ENCODE peak calls at places on chromosomes 12 and 14, in five cellular contexts. N, M, A, J and W are unnamed samples.

GRCh38 chr12:101793401-101793800 is 37.4 kb downstream of the GNPTAB start:
- DNase-seq in M (no peak), N (peak), A (peak), J (no peak), W (no peak)

GRCh38 chr12:79844693-79845092 is 90.2 kb downstream of the PPP1R12A start:
- DNase-seq in J (no peak), A (peak), N (peak), M (no peak), W (no peak)

GRCh38 chr14:41280745-41281144 is 325.9 kb upstream of the LRFN5 start:
- DNase-seq in M (no peak), N (no peak), J (peak), A (peak), W (no peak)

GRCh38 chr14:105325716-105326567 is 11.4 kb downstream of the PACS2 start:
- DNase-seq in M (no peak), J (no peak), N (no peak), A (no peak), W (no peak)

GRCh38 chr12:131586761-131587160 is 124.1 kb upstream of the SFSWAP start:
- DNase-seq in A (no peak), M (no peak), J (no peak), N (no peak), W (no peak)

GRCh38 chr12:66354291-66354690 is 52.0 kb downstream of the HELB start:
- DNase-seq in A (no peak), N (no peak), M (no peak), J (no peak), W (no peak)

GRCh38 chr14:92719890-92720323 is 28.5 kb downstream of the LGMN start:
- DNase-seq in A (no peak), J (no peak), N (no peak), M (no peak), W (no peak)

GRCh38 chr14:103512701-103513611 is 9.7 kb downstream of the CKB start:
- DNase-seq in A (peak), M (no peak), J (no peak), N (peak), W (peak)

GRCh38 chr14:75428230-75429104 is 645 bp downstream of the JDP2 start:
- DNase-seq in A (no peak), M (no peak), N (peak), J (no peak), W (no peak)

GRCh38 chr14:103693514-103693913 is 21.7 kb downstream of the XRCC3 start:
- DNase-seq in A (no peak), N (no peak), M (no peak), J (no peak), W (no peak)

GRCh38 chr14:25250516-25250915 is 200.6 kb upstream of the STXBP6 start:
- DNase-seq in A (no peak), N (no peak), J (no peak), M (no peak), W (no peak)

GRCh38 chr14:74402264-74403251 is 23.5 kb downstream of the SYNDIG1L start:
- DNase-seq in A (no peak), M (no peak), N (no peak), J (no peak), W (no peak)

GRCh38 chr14:41785696-41786095 is 179.0 kb downstream of the LRFN5 start:
- DNase-seq in J (peak), A (no peak), N (no peak), M (no peak), W (no peak)

GRCh38 chr14:23577710-23578392 is 739 bp downstream of the JPH4 start:
- DNase-seq in N (peak), J (peak), A (no peak), M (no peak), W (no peak)

GRCh38 chr12:53049582-53050318 is at the start of gene TNS2:
- DNase-seq in A (peak), N (peak), M (peak), J (peak), W (no peak)

GRCh38 chr14:35340616-35341453 is 48.7 kb downstream of the PSMA6 start:
- DNase-seq in N (no peak), J (no peak), M (no peak), A (no peak), W (no peak)

GRCh38 chr12:124684971-124685688 is 117.7 kb upstream of the NCOR2 start:
- DNase-seq in M (no peak), A (peak), N (peak), J (no peak), W (peak)

GRCh38 chr14:54686871-54687749 is 120.2 kb downstream of the SAMD4A start:
- DNase-seq in N (no peak), J (no peak), M (no peak), A (no peak), W (no peak)

GRCh38 chr12:102769323-102769916 is 147.6 kb downstream of the PAH start:
- DNase-seq in N (peak), J (peak), M (peak), A (peak), W (peak)

GRCh38 chr14:49970474-49971147 is 77.7 kb downstream of the ARF6 start:
- DNase-seq in A (no peak), N (no peak), M (no peak), J (no peak), W (peak)

GRCh38 chr14:76742961-76743360 is 18.3 kb upstream of the VASH1 start:
- DNase-seq in M (no peak), J (no peak), N (no peak), A (no peak), W (no peak)

GRCh38 chr12:124831590-124831989 is 32.1 kb downstream of the SCARB1 start:
- DNase-seq in N (no peak), J (no peak), A (no peak), M (no peak), W (no peak)

GRCh38 chr14:79178719-79179118 is 1008.5 kb downstream of the NRXN3 start:
- DNase-seq in N (no peak), M (no peak), J (no peak), A (no peak), W (no peak)

GRCh38 chr12:50597200-50598195 is 92.7 kb downstream of the DIP2B start:
- DNase-seq in J (no peak), N (peak), A (peak), M (peak), W (peak)

GRCh38 chr12:50614167-50614762 is 109.5 kb downstream of the DIP2B start:
- DNase-seq in A (peak), M (no peak), N (no peak), J (no peak), W (no peak)

GRCh38 chr14:22536853-22537338 is 52.1 kb downstream of the DAD1 start:
- DNase-seq in A (peak), M (peak), J (no peak), N (peak), W (peak)

GRCh38 chr12:18683603-18684002 is 54.2 kb downstream of the PLCZ1 start:
- DNase-seq in A (peak), N (peak), J (no peak), M (no peak), W (no peak)

GRCh38 chr12:101772019-101772774 is 32.9 kb upstream of the SYCP3 start:
- DNase-seq in M (no peak), A (no peak), N (no peak), J (no peak), W (no peak)